ENCODE peak calls at places on chromosomes 3 and 15, in eight cellular contexts. P is esophagus muscularis mucosa, R is suprapubic skin, G is heart right ventricle, M is dorsolateral prefrontal cortex, U is H1, F is GM23248, T is left ventricle myocardium inferior. H is an unnamed sample.

GRCh38 chr15:64622410-64623260 is 152.8 kb downstream of the RBPMS2 start:
- DNase-seq in M (no peak), G (no peak), T (no peak), R (no peak), F (no peak), P (no peak), U (no peak), H (no peak)

GRCh38 chr15:56805466-56806146 is 72.3 kb upstream of the ZNF280D start:
- DNase-seq in R (no peak), M (peak), G (no peak), P (no peak), U (no peak), T (no peak), F (peak), H (peak)

GRCh38 chr15:43225201-43225949 is 4.6 kb upstream of the EPB42 start:
- DNase-seq in G (no peak), T (no peak), P (no peak), U (no peak), M (no peak), F (peak), R (no peak), H (peak)

GRCh38 chr15:65232520-65232919 is 21.2 kb upstream of the CILP start:
- DNase-seq in G (no peak), M (no peak), P (no peak), U (no peak), T (no peak), F (no peak), R (no peak), H (no peak)

GRCh38 chr15:90286678-90287077 is 21.2 kb downstream of the NGRN start:
- DNase-seq in F (peak), M (no peak), G (no peak), T (no peak), R (no peak), U (no peak), P (peak), H (peak)

GRCh38 chr15:25690673-25691543 is 172.2 kb downstream of the ATP10A start:
- DNase-seq in P (no peak), U (no peak), R (no peak), G (no peak), F (peak), T (no peak), M (no peak), H (no peak)

GRCh38 chr15:20357139-20358065 is 184.2 kb downstream of the GOLGA6L6 start:
- DNase-seq in M (peak), P (peak), G (peak), R (peak), T (no peak), F (no peak), U (no peak), H (no peak)

GRCh38 chr3:154290187-154290586 is 34.1 kb downstream of the DHX36 start:
- DNase-seq in P (no peak), M (no peak), R (no peak), T (no peak), F (no peak), G (no peak), U (no peak), H (no peak)

GRCh38 chr15:64144565-64145281 is 6.8 kb upstream of the SNX22 start:
- DNase-seq in T (no peak), F (no peak), P (no peak), M (no peak), R (no peak), G (no peak), U (no peak), H (no peak)

GRCh38 chr3:151283907-151284461 is 5.6 kb upstream of the P2RY14 start:
- DNase-seq in U (no peak), M (no peak), T (peak), G (no peak), R (no peak), P (no peak), F (peak), H (no peak)

GRCh38 chr3:154486949-154487348 is 57.0 kb upstream of the GPR149 start:
- DNase-seq in P (no peak), U (no peak), F (no peak), R (no peak), T (no peak), M (no peak), G (no peak), H (no peak)

GRCh38 chr15:75718326-75718725 is 5.7 kb upstream of the CSPG4 start:
- DNase-seq in P (no peak), T (no peak), M (no peak), G (no peak), F (peak), U (no peak), R (no peak), H (no peak)

GRCh38 chr3:88882121-88882520 is 225.3 kb upstream of the EPHA3 start:
- DNase-seq in M (no peak), F (no peak), U (no peak), T (no peak), G (no peak), R (no peak), P (no peak), H (no peak)

GRCh38 chr3:186790261-186790981 is 7.0 kb downstream of the EIF4A2 start:
- DNase-seq in U (no peak), F (peak), M (no peak), R (no peak), T (no peak), P (no peak), G (no peak), H (peak)
- H3K27ac ChIP-seq in U (no peak), F (peak), M (no peak), R (no peak), T (no peak), P (peak), G (no peak), H (no peak)

GRCh38 chr3:184242297-184242685 is 6.5 kb downstream of the ALG3 start:
- DNase-seq in M (no peak), G (no peak), P (no peak), F (no peak), U (no peak), R (no peak), T (no peak), H (no peak)
- H3K27ac ChIP-seq in M (no peak), G (no peak), P (no peak), F (no peak), U (no peak), R (no peak), T (no peak), H (no peak)

GRCh38 chr3:42094128-42094527 is 3.0 kb downstream of the TRAK1 start:
- DNase-seq in T (no peak), F (peak), M (no peak), R (peak), G (no peak), P (no peak), U (no peak), H (no peak)
- H3K27ac ChIP-seq in T (peak), F (peak), M (no peak), R (peak), G (peak), P (peak), U (no peak), H (no peak)

GRCh38 chr3:191369081-191370010 is 39.0 kb upstream of the UTS2B start:
- DNase-seq in U (no peak), P (no peak), F (peak), T (no peak), R (no peak), M (no peak), G (no peak), H (no peak)
- H3K27ac ChIP-seq in U (peak), P (no peak), F (no peak), T (peak), R (no peak), M (no peak), G (no peak), H (no peak)

GRCh38 chr15:60095711-60096110 is 91.6 kb downstream of the FOXB1 start:
- DNase-seq in F (peak), R (no peak), G (no peak), T (no peak), M (no peak), U (no peak), P (no peak), H (no peak)
- H3K27ac ChIP-seq in F (peak), R (no peak), G (no peak), T (no peak), M (no peak), U (no peak), P (no peak), H (no peak)

GRCh38 chr15:52681441-52681840 is 2.3 kb upstream of the ATOSA start:
- DNase-seq in F (no peak), P (no peak), U (no peak), M (no peak), R (no peak), T (no peak), G (no peak), H (no peak)

GRCh38 chr15:52680756-52681155 is 1.6 kb upstream of the ATOSA start:
- DNase-seq in G (no peak), R (no peak), U (no peak), P (no peak), M (no peak), F (no peak), T (no peak), H (no peak)

GRCh38 chr15:52679232-52680040 is at the start of gene ATOSA:
- DNase-seq in T (peak), R (peak), P (peak), M (peak), U (peak), G (peak), F (peak), H (peak)

GRCh38 chr15:52678468-52679231 is 538 bp downstream of the ATOSA start:
- DNase-seq in F (peak), G (peak), T (peak), R (peak), P (no peak), U (peak), M (peak), H (peak)

GRCh38 chr15:52680041-52680391 is 828 bp upstream of the ATOSA start:
- DNase-seq in R (no peak), U (no peak), T (no peak), G (no peak), F (peak), P (no peak), M (no peak), H (no peak)
- H3K27ac ChIP-seq in R (peak), U (no peak), T (peak), G (no peak), F (peak), P (peak), M (peak), H (no peak)

GRCh38 chr15:58477228-58477627 is 45.4 kb downstream of the LIPC start:
- DNase-seq in M (no peak), F (no peak), P (no peak), U (no peak), G (no peak), R (no peak), T (no peak), H (no peak)

GRCh38 chr15:58475573-58476524 is 44.1 kb downstream of the LIPC start:
- DNase-seq in M (no peak), R (no peak), G (no peak), T (no peak), U (no peak), P (no peak), F (peak), H (no peak)

GRCh38 chr15:58476525-58477162 is 44.9 kb downstream of the LIPC start:
- DNase-seq in T (no peak), P (no peak), F (no peak), M (no peak), R (no peak), G (no peak), U (no peak), H (no peak)

GRCh38 chr15:58479941-58480340 is 48.1 kb downstream of the LIPC start:
- DNase-seq in F (no peak), G (no peak), M (no peak), U (no peak), P (no peak), R (no peak), T (no peak), H (no peak)

GRCh38 chr15:58478579-58478978 is 46.8 kb downstream of the LIPC start:
- DNase-seq in G (no peak), P (no peak), M (no peak), F (no peak), R (no peak), U (no peak), T (no peak), H (no peak)
- H3K27ac ChIP-seq in G (no peak), P (no peak), M (no peak), F (no peak), R (no peak), U (no peak), T (no peak), H (no peak)

DNA sequence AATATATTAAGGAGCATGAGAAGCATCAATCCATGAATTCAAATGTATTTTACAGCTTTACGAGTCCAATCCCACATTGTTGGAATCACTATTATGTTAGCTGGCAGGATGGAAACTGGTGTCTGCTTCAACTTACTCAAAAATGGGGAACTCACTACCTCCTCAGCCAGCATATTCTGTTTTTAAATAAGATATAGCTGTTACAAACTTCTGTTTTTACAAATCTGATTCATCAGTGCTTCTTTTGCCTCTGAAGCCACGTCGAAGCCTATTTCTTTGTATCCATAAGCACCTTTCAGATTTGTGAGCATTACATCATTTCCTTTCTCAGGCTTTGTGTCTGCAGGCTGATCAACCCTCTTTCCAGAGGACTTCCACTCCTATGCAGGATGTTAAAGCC is 105.9 kb downstream of the TPRG1 start:
- DNase-seq in F (peak), R (no peak), M (no peak), T (no peak), G (no peak), P (no peak), U (no peak), H (no peak)
- H3K27ac ChIP-seq in F (peak), R (no peak), M (no peak), T (no peak), G (no peak), P (no peak), U (no peak), H (no peak)

DNA sequence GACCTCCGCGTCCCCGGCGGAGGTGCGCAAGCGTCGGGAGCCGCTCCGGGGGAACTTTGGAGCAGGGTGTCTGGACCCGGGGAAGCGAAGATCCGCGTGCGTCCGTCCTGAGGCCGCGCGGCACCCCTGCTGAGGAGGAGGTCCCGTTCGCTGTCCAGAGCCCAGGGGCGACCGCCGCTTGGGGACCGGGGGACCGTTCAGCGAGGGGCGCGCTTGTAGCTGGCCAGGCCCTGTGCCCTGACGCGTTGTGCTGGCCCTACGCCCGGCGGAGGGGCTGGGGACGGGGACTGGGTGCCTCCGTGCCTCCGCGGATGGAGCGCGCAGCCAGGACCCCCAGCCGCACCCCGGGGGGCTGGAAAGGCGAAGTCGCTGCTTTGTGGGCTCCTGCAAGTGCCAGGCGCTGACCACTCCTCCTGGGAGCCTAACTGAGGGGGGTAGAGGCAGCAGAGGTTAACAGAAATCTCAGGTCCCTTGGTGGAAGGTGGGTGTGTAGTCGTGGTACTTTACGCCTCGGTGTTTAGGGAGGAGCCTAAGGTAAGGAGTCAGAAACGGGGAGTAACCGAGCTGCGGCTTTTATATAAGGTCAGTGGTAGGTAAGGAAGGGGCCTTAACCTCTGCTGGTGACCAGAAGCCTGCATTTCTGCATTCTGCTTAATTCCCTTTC is at the start of gene PPARG:
- DNase-seq in G (peak), R (no peak), M (no peak), P (no peak), U (no peak), T (peak), F (peak), H (peak)
- H3K27ac ChIP-seq in G (peak), R (peak), M (no peak), P (peak), U (no peak), T (peak), F (no peak), H (no peak)

DNA sequence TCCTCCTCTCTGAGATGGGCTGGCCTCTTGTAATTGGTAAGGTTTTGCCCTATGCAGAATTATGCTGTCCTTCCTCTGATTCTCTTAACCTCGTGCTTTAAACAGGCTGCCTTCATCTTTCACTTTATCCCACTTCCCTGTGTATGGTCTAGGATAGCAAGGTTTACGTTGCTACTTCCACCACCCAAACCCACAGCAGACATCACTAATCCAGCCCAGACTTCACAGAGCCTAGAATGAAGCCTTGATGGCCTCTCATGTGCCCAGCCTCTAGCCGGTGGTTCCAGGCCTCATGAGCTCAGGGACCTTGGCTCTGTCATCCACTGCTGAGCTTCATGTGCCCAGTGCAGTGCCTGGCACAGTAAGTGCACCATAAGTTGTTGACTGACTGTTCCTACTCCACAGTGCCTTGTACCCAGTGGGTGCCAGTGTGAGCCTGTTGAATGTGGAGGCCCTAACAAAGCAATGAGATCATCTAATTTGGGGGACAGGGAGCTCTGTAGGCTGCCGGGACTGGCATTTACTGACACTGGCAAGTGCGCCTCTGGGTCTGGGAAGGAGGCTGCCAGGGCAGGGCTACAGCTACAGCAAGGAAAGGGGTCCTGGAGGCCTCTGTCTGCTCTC is 12.5 kb downstream of the SLC6A6 start:
- DNase-seq in T (no peak), R (no peak), M (no peak), G (no peak), F (peak), U (no peak), P (no peak), H (no peak)
- H3K27ac ChIP-seq in T (no peak), R (no peak), M (no peak), G (no peak), F (peak), U (no peak), P (no peak), H (no peak)

H was measured in mesendoderm.